ENCODE peak calls at places on chromosomes 4 and X, in nine cellular contexts. I is heart right ventricle, B is AG04450, T is GM23338, R is transverse colon, H is tibial artery, Y is cardiac fibroblast, D is body of pancreas, Z is left ventricle myocardium inferior. Q is an unnamed sample.

GRCh38 chr4:182878633-182879495 is 38.3 kb downstream of the DCTD start:
- DNase-seq in R (no peak), B (no peak), I (no peak), Z (no peak), Y (no peak), H (no peak), D (peak), T (no peak), Q (no peak)

GRCh38 chr4:6688879-6689505 is 4.7 kb upstream of the S100P start:
- DNase-seq in Z (no peak), Y (peak), T (peak), R (peak), B (peak), D (no peak), H (no peak), I (no peak), Q (peak)

GRCh38 chrX:56783996-56784620 is 55.1 kb downstream of the NBDY start:
- DNase-seq in R (no peak), B (no peak), I (no peak), Z (no peak), D (no peak), Y (no peak), H (no peak), T (no peak), Q (no peak)

GRCh38 chr4:173477016-173477415 is 53.0 kb downstream of the HAND2 start:
- DNase-seq in D (no peak), H (no peak), T (no peak), I (no peak), Z (no peak), Y (no peak), B (no peak), R (no peak), Q (no peak)

GRCh38 chr4:118352843-118353373 is at the start of gene PRSS12:
- DNase-seq in I (peak), D (peak), Z (peak), Y (peak), B (peak), T (peak), R (peak), H (no peak), Q (no peak)

GRCh38 chr4:187451776-187452175 is 543.8 kb upstream of the ZFP42 start:
- DNase-seq in I (no peak), B (no peak), D (no peak), H (no peak), Y (no peak), R (no peak), T (no peak), Z (no peak), Q (no peak)

GRCh38 chrX:27917713-27918500 is 63.3 kb downstream of the DCAF8L1 start:
- DNase-seq in Z (no peak), B (no peak), D (no peak), H (no peak), Y (no peak), T (no peak), R (no peak), I (no peak), Q (no peak)

GRCh38 chr4:152937535-152938236 is 1.6 kb downstream of the FHDC1 start:
- DNase-seq in D (peak), Y (peak), I (peak), R (peak), T (peak), Z (peak), H (no peak), B (no peak), Q (no peak)

GRCh38 chr4:165877291-165877690 is 4.3 kb downstream of the TLL1 start:
- DNase-seq in Y (peak), R (no peak), T (no peak), H (no peak), B (no peak), I (no peak), Z (no peak), D (no peak), Q (no peak)

GRCh38 chr4:140675599-140676231 is 80.5 kb downstream of the TBC1D9 start:
- DNase-seq in I (no peak), T (no peak), Y (no peak), B (no peak), R (no peak), H (no peak), D (no peak), Z (no peak), Q (no peak)

GRCh38 chr4:189021831-189022230 is 882.6 kb downstream of the TRIML1 start:
- DNase-seq in I (no peak), Z (no peak), B (peak), Y (peak), T (peak), H (no peak), D (no peak), R (no peak), Q (no peak)

GRCh38 chr4:87975466-87975865 is at the start of gene SPP1:
- DNase-seq in T (peak), H (no peak), B (no peak), Y (peak), R (no peak), Z (no peak), I (no peak), D (no peak), Q (no peak)

GRCh38 chr4:125105561-125105960 is 209.2 kb upstream of the FAT4 start:
- DNase-seq in I (no peak), T (no peak), Z (no peak), Y (peak), R (no peak), D (no peak), H (no peak), B (no peak), Q (peak)

GRCh38 chr4:18042012-18042411 is 20.5 kb upstream of the LCORL start:
- DNase-seq in H (no peak), D (no peak), T (no peak), Y (no peak), R (no peak), I (no peak), Z (no peak), B (no peak), Q (no peak)

GRCh38 chr4:3436798-3437581 is 4.8 kb upstream of the HGFAC start:
- DNase-seq in D (peak), Y (peak), Z (no peak), H (no peak), R (peak), T (no peak), B (no peak), I (no peak), Q (no peak)

GRCh38 chrX:11791090-11791489 is 33.1 kb downstream of the MSL3 start:
- DNase-seq in I (no peak), B (no peak), T (no peak), R (no peak), Z (no peak), Y (no peak), H (no peak), D (no peak), Q (no peak)

GRCh38 chrX:806586-806985 is 176.0 kb downstream of the SHOX start:
- DNase-seq in H (no peak), B (no peak), Y (no peak), D (no peak), Z (no peak), T (no peak), I (no peak), R (no peak), Q (no peak)

GRCh38 chrX:110108381-110108796 is 105.5 kb downstream of the TMEM164 start:
- DNase-seq in T (no peak), Y (peak), D (no peak), H (peak), B (no peak), I (no peak), R (no peak), Z (no peak), Q (no peak)

GRCh38 chr4:89434364-89434988 is 126.9 kb upstream of the GPRIN3 start:
- DNase-seq in B (no peak), Y (peak), T (peak), Z (no peak), I (no peak), R (no peak), H (no peak), D (no peak), Q (peak)

GRCh38 chr4:142211444-142211843 is 575.1 kb downstream of the IL15 start:
- DNase-seq in Y (no peak), Z (no peak), R (no peak), B (no peak), T (no peak), I (no peak), H (no peak), D (no peak), Q (no peak)

GRCh38 chr4:128061566-128062536 is 739 bp downstream of the LARP1B start:
- DNase-seq in B (no peak), Y (peak), Z (peak), D (peak), I (peak), R (peak), T (peak), H (peak), Q (no peak)

GRCh38 chrX:65993332-65993731 is 46.5 kb downstream of the VSIG4 start:
- DNase-seq in B (no peak), Z (no peak), R (no peak), I (no peak), Y (no peak), D (no peak), H (no peak), T (no peak), Q (no peak)

GRCh38 chrX:65985922-65986588 is 53.8 kb downstream of the VSIG4 start:
- DNase-seq in H (no peak), T (peak), D (peak), I (peak), Y (peak), B (peak), Z (no peak), R (peak), Q (no peak)

GRCh38 chrX:65985211-65985610 is 54.7 kb downstream of the VSIG4 start:
- DNase-seq in T (no peak), R (no peak), Z (no peak), Y (no peak), D (no peak), I (no peak), H (no peak), B (no peak), Q (no peak)

GRCh38 chrX:65990702-65991101 is 49.2 kb downstream of the VSIG4 start:
- DNase-seq in Z (no peak), I (no peak), T (no peak), Y (no peak), R (no peak), D (no peak), B (no peak), H (no peak), Q (no peak)

DNA sequence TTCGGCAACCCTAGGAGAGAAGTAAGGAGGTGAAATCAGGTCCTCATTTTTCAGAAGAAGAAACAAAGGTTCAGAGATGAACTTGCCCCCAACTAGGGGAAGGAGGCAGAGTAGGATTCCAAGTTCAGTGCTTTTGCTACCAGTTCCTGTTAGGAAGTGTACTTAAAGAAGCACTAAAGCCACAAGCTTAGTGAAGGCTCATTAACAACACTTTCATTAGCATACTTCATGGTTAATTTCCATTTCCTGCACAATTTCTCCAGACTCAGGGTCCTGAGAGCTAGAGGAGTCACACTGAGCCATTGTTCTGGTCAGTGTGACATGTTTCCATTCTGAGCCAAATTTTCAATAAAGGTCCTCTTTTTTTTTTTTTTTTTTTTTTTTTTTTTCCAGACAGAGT is 52.0 kb downstream of the VSIG4 start:
- DNase-seq in I (no peak), Z (no peak), Y (no peak), B (no peak), H (no peak), D (no peak), T (no peak), R (no peak), Q (no peak)
- H3K4me3 ChIP-seq in I (no peak), Z (no peak), Y (no peak), B (no peak), H (no peak), D (no peak), T (no peak), R (no peak), Q (no peak)

GRCh38 chrX:37958493-37959211 is 47.7 kb upstream of the SYTL5 start:
- DNase-seq in I (no peak), T (no peak), Y (peak), D (no peak), B (no peak), R (no peak), Z (no peak), H (no peak), Q (no peak)

GRCh38 chrX:37956223-37956622 is 50.1 kb upstream of the SYTL5 start:
- DNase-seq in I (no peak), R (no peak), Y (no peak), D (no peak), Z (no peak), T (no peak), B (no peak), H (no peak), Q (no peak)

GRCh38 chrX:37959212-37960021 is 46.9 kb upstream of the SYTL5 start:
- DNase-seq in Y (no peak), B (no peak), T (peak), R (no peak), D (no peak), I (no peak), H (no peak), Z (no peak), Q (no peak)

GRCh38 chrX:37961118-37961517 is 45.2 kb upstream of the SYTL5 start:
- DNase-seq in H (no peak), Y (no peak), Z (no peak), I (no peak), R (no peak), B (no peak), D (no peak), T (no peak), Q (no peak)

GRCh38 chrX:37955273-37955672 is 51.1 kb upstream of the SYTL5 start:
- DNase-seq in Z (no peak), B (no peak), D (no peak), H (no peak), I (no peak), R (no peak), T (no peak), Y (no peak), Q (no peak)
- H3K4me3 ChIP-seq in Z (no peak), B (no peak), D (no peak), H (no peak), I (no peak), R (no peak), T (no peak), Y (no peak), Q (no peak)

GRCh38 chrX:150582338-150582948 is 14.0 kb downstream of the MTM1 start:
- DNase-seq in Y (no peak), D (no peak), R (no peak), H (no peak), B (no peak), I (no peak), T (no peak), Z (no peak), Q (no peak)
- H3K4me3 ChIP-seq in Y (no peak), D (no peak), R (no peak), H (no peak), B (no peak), I (no peak), T (no peak), Z (no peak), Q (no peak)

GRCh38 chrX:19708683-19709082 is 178.7 kb downstream of the SH3KBP1 start:
- DNase-seq in Y (no peak), Z (no peak), D (no peak), T (no peak), H (no peak), I (no peak), R (no peak), B (no peak), Q (no peak)
- H3K4me3 ChIP-seq in Y (no peak), Z (no peak), D (no peak), T (no peak), H (no peak), I (no peak), R (no peak), B (no peak), Q (no peak)

GRCh38 chr4:148430847-148431246 is 11.4 kb downstream of the NR3C2 start:
- DNase-seq in H (no peak), R (no peak), Y (no peak), D (no peak), T (no peak), Z (no peak), B (no peak), I (no peak), Q (no peak)
- H3K4me3 ChIP-seq in H (no peak), R (no peak), Y (no peak), D (no peak), T (no peak), Z (no peak), B (no peak), I (no peak), Q (no peak)

DNA sequence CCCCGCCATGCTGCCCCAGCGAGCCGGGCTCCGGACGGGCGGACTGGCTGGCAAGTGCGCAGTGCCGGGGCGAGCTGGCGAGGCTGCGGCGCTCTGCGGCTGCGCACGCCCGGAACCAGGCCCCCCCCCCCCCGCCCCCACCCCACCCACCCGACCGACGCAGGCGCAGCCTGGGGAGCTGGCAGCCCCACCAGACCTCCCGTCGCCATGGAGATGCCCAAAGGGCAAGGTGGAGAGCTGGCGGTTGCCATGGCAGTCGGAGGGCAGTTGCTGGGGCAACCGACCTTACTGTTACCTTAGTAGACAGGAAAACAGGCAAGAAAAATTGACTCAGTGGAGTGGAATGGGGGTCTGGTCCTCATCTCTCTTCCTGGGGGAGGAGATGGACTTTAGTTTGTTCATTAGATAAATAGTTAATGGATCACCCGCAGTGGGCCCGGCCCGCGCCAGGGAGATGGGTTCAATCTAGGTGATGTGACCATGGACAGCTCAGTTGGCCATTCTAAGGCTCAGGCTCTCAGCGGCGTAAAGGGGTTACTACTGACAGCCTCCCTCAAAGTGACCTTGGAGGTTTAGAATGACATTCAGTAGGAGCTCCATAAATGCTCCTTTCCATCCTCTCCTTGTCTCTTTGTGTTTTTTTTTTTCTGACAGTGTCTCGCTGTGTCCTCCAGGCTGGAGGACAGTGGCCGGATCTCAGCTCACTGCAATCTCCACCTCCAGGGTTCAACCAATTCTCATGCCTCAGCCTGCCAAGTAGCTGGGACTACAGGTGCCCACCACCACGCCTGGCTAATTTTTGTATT is at the start of gene PCSK1N:
- DNase-seq in Z (no peak), R (no peak), H (no peak), Y (peak), D (no peak), I (no peak), T (peak), B (no peak), Q (no peak)
- H3K4me3 ChIP-seq in Z (peak), R (no peak), H (no peak), Y (no peak), D (no peak), I (peak), T (peak), B (no peak), Q (no peak)

DNA sequence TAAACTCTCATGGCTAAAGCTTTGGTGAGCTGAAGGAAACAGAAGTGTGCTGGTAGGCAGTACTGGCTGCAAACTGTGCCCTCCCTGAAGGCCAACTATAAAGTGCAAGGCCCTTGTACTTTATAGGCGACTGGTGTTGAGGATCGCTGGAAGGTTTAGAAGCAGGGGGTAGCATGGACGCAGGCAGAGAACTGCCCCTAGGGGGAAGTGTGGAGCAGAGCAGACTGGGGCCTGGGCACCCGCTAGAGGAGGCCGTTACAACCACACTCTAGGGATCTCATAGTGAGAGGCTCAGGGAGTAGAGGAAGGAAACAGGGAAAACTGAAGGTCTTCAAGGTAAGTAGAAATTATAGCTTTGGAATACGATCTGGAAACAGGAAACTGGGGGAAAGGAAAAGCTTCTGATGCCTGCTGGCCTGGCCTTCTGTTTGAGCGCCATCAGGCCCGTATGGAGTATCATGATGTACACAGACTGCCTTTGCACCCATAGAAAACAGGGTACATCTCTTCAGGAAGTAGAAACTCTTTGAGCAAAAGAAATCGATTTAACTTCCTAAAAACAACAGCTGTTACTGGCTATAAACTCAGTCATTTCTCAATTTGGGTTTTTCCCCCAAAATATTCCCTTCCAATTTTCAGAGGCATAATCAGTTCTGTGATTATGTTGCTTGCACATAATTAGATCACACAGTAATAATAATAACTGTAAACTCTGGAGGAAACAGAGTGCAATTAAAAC is 23.9 kb upstream of the TMSB4X start:
- DNase-seq in B (no peak), Y (peak), T (peak), R (peak), Z (no peak), I (no peak), D (no peak), H (no peak), Q (no peak)
- H3K4me3 ChIP-seq in B (no peak), Y (no peak), T (no peak), R (no peak), Z (no peak), I (no peak), D (no peak), H (no peak), Q (no peak)

GRCh38 chrX:23900220-23900797 is 7.4 kb downstream of the APOO start:
- DNase-seq in H (peak), Y (no peak), B (no peak), I (no peak), D (no peak), R (no peak), Z (no peak), T (no peak), Q (no peak)

GRCh38 chrX:23904096-23904495 is 3.6 kb downstream of the APOO start:
- DNase-seq in B (no peak), T (no peak), R (no peak), D (no peak), H (no peak), Z (no peak), I (no peak), Y (peak), Q (no peak)

GRCh38 chrX:23902419-23902818 is 5.3 kb downstream of the APOO start:
- DNase-seq in Z (no peak), T (peak), Y (peak), B (no peak), H (no peak), D (no peak), I (peak), R (no peak), Q (no peak)

GRCh38 chrX:23901065-23901464 is 6.7 kb downstream of the APOO start:
- DNase-seq in Z (no peak), Y (peak), T (no peak), I (no peak), B (peak), R (no peak), D (no peak), H (no peak), Q (no peak)

GRCh38 chrX:23901805-23902204 is 5.9 kb downstream of the APOO start:
- DNase-seq in D (peak), T (peak), Z (no peak), H (peak), I (peak), B (peak), Y (peak), R (peak), Q (no peak)
- H3K4me3 ChIP-seq in D (no peak), T (no peak), Z (peak), H (peak), I (peak), B (no peak), Y (no peak), R (no peak), Q (no peak)